ENCODE peak calls at places on chromosomes 6 and 20, in ten cellular contexts. One of them, this sample, is unnamed.

GRCh38 chr20:19785173-19785799 is 27.2 kb downstream of the RIN2 start:
- DNase-seq in omental fat pad: no peak
- DNase-seq in GM23338: no peak
- DNase-seq in fibroblast of lung: peak
- DNase-seq in left ventricle myocardium inferior: no peak
- DNase-seq in GM13977: no peak
- DNase-seq in heart left ventricle: no peak
- DNase-seq in stomach: no peak
- DNase-seq in ovary: no peak
- DNase-seq in GM12865: no peak
- DNase-seq in this sample: no peak

GRCh38 chr6:160455484-160456213 is 107.5 kb downstream of the SLC22A3 start:
- DNase-seq in omental fat pad: peak
- DNase-seq in GM23338: peak
- DNase-seq in fibroblast of lung: peak
- DNase-seq in left ventricle myocardium inferior: peak
- DNase-seq in GM13977: peak
- DNase-seq in heart left ventricle: peak
- DNase-seq in stomach: peak
- DNase-seq in ovary: peak
- DNase-seq in GM12865: peak
- DNase-seq in this sample: peak

GRCh38 chr6:80094017-80094416 is 12.5 kb upstream of the BCKDHB start:
- DNase-seq in omental fat pad: no peak
- DNase-seq in GM23338: peak
- DNase-seq in fibroblast of lung: peak
- DNase-seq in left ventricle myocardium inferior: no peak
- DNase-seq in GM13977: no peak
- DNase-seq in heart left ventricle: no peak
- DNase-seq in stomach: no peak
- DNase-seq in ovary: no peak
- DNase-seq in GM12865: peak
- DNase-seq in this sample: peak

GRCh38 chr6:70860920-70861319 is 95.9 kb downstream of the B3GAT2 start:
- DNase-seq in omental fat pad: no peak
- DNase-seq in GM23338: no peak
- DNase-seq in fibroblast of lung: no peak
- DNase-seq in left ventricle myocardium inferior: no peak
- DNase-seq in GM13977: no peak
- DNase-seq in heart left ventricle: no peak
- DNase-seq in stomach: no peak
- DNase-seq in ovary: no peak
- DNase-seq in GM12865: no peak
- DNase-seq in this sample: no peak

GRCh38 chr6:133392641-133393040 is 151.5 kb downstream of the EYA4 start:
- DNase-seq in omental fat pad: no peak
- DNase-seq in GM23338: no peak
- DNase-seq in fibroblast of lung: no peak
- DNase-seq in left ventricle myocardium inferior: no peak
- DNase-seq in GM13977: no peak
- DNase-seq in heart left ventricle: no peak
- DNase-seq in stomach: no peak
- DNase-seq in ovary: no peak
- DNase-seq in GM12865: no peak
- DNase-seq in this sample: no peak

GRCh38 chr6:51930602-51931001 is 156.8 kb downstream of the PKHD1 start:
- DNase-seq in omental fat pad: no peak
- DNase-seq in GM23338: no peak
- DNase-seq in fibroblast of lung: no peak
- DNase-seq in left ventricle myocardium inferior: no peak
- DNase-seq in GM13977: no peak
- DNase-seq in heart left ventricle: no peak
- DNase-seq in stomach: no peak
- DNase-seq in ovary: no peak
- DNase-seq in GM12865: no peak
- DNase-seq in this sample: no peak

GRCh38 chr20:50645253-50646068 is 45.9 kb downstream of the RIPOR3 start:
- DNase-seq in omental fat pad: peak
- DNase-seq in GM23338: peak
- DNase-seq in fibroblast of lung: peak
- DNase-seq in left ventricle myocardium inferior: peak
- DNase-seq in GM13977: no peak
- DNase-seq in heart left ventricle: peak
- DNase-seq in stomach: peak
- DNase-seq in ovary: peak
- DNase-seq in GM12865: no peak
- DNase-seq in this sample: no peak

GRCh38 chr6:112879920-112880413 is 532.8 kb downstream of the RFPL4B start:
- DNase-seq in omental fat pad: no peak
- DNase-seq in GM23338: peak
- DNase-seq in fibroblast of lung: no peak
- DNase-seq in left ventricle myocardium inferior: peak
- DNase-seq in GM13977: no peak
- DNase-seq in heart left ventricle: no peak
- DNase-seq in stomach: peak
- DNase-seq in ovary: no peak
- DNase-seq in GM12865: peak
- DNase-seq in this sample: no peak

GRCh38 chr20:1185781-1186334 is 1.1 kb upstream of the TMEM74B start:
- DNase-seq in omental fat pad: no peak
- DNase-seq in GM23338: peak
- DNase-seq in fibroblast of lung: peak
- DNase-seq in left ventricle myocardium inferior: peak
- DNase-seq in GM13977: peak
- DNase-seq in heart left ventricle: peak
- DNase-seq in stomach: peak
- DNase-seq in ovary: no peak
- DNase-seq in GM12865: peak
- DNase-seq in this sample: peak

GRCh38 chr6:40954446-40955180 is 84.4 kb downstream of the UNC5CL start:
- DNase-seq in omental fat pad: no peak
- DNase-seq in GM23338: no peak
- DNase-seq in fibroblast of lung: no peak
- DNase-seq in left ventricle myocardium inferior: no peak
- DNase-seq in GM13977: no peak
- DNase-seq in heart left ventricle: no peak
- DNase-seq in stomach: no peak
- DNase-seq in ovary: no peak
- DNase-seq in GM12865: no peak
- DNase-seq in this sample: no peak

GRCh38 chr6:135115411-135116293 is 61.0 kb upstream of the HBS1L start:
- DNase-seq in omental fat pad: no peak
- DNase-seq in GM23338: no peak
- DNase-seq in fibroblast of lung: peak
- DNase-seq in left ventricle myocardium inferior: no peak
- DNase-seq in GM13977: no peak
- DNase-seq in heart left ventricle: no peak
- DNase-seq in stomach: no peak
- DNase-seq in ovary: no peak
- DNase-seq in GM12865: peak
- DNase-seq in this sample: no peak

GRCh38 chr20:7375905-7376304 is 564.4 kb downstream of the HAO1 start:
- DNase-seq in omental fat pad: no peak
- DNase-seq in GM23338: peak
- DNase-seq in fibroblast of lung: peak
- DNase-seq in left ventricle myocardium inferior: no peak
- DNase-seq in GM13977: no peak
- DNase-seq in heart left ventricle: no peak
- DNase-seq in stomach: no peak
- DNase-seq in ovary: no peak
- DNase-seq in GM12865: peak
- DNase-seq in this sample: peak

GRCh38 chr6:135819665-135820064 is 31.8 kb upstream of the PDE7B start:
- DNase-seq in omental fat pad: no peak
- DNase-seq in GM23338: no peak
- DNase-seq in fibroblast of lung: no peak
- DNase-seq in left ventricle myocardium inferior: no peak
- DNase-seq in GM13977: no peak
- DNase-seq in heart left ventricle: no peak
- DNase-seq in stomach: no peak
- DNase-seq in ovary: no peak
- DNase-seq in GM12865: no peak
- DNase-seq in this sample: no peak

GRCh38 chr6:108105584-108105983 is 31.0 kb upstream of the OSTM1 start:
- DNase-seq in omental fat pad: no peak
- DNase-seq in GM23338: no peak
- DNase-seq in fibroblast of lung: no peak
- DNase-seq in left ventricle myocardium inferior: no peak
- DNase-seq in GM13977: no peak
- DNase-seq in heart left ventricle: no peak
- DNase-seq in stomach: no peak
- DNase-seq in ovary: no peak
- DNase-seq in GM12865: no peak
- DNase-seq in this sample: no peak

GRCh38 chr6:4135665-4136353 is 434 bp upstream of the ECI2 start:
- DNase-seq in omental fat pad: peak
- DNase-seq in GM23338: peak
- DNase-seq in fibroblast of lung: peak
- DNase-seq in left ventricle myocardium inferior: peak
- DNase-seq in GM13977: peak
- DNase-seq in heart left ventricle: peak
- DNase-seq in stomach: peak
- DNase-seq in ovary: peak
- DNase-seq in GM12865: peak
- DNase-seq in this sample: peak
- TF ChIP-seq CTCF in omental fat pad: no peak
- TF ChIP-seq CTCF in GM23338: peak
- TF ChIP-seq CTCF in fibroblast of lung: no peak
- TF ChIP-seq CTCF in left ventricle myocardium inferior: peak
- TF ChIP-seq CTCF in GM13977: no peak
- TF ChIP-seq CTCF in heart left ventricle: no peak
- TF ChIP-seq CTCF in stomach: no peak
- TF ChIP-seq CTCF in ovary: no peak
- TF ChIP-seq CTCF in GM12865: no peak
- TF ChIP-seq CTCF in this sample: no peak

GRCh38 chr6:33983721-33984465 is 162.0 kb downstream of the GRM4 start:
- DNase-seq in omental fat pad: no peak
- DNase-seq in GM23338: no peak
- DNase-seq in fibroblast of lung: no peak
- DNase-seq in left ventricle myocardium inferior: no peak
- DNase-seq in GM13977: no peak
- DNase-seq in heart left ventricle: no peak
- DNase-seq in stomach: peak
- DNase-seq in ovary: no peak
- DNase-seq in GM12865: no peak
- DNase-seq in this sample: no peak

GRCh38 chr6:33985333-33985751 is 160.5 kb downstream of the GRM4 start:
- DNase-seq in omental fat pad: no peak
- DNase-seq in GM23338: no peak
- DNase-seq in fibroblast of lung: no peak
- DNase-seq in left ventricle myocardium inferior: no peak
- DNase-seq in GM13977: no peak
- DNase-seq in heart left ventricle: no peak
- DNase-seq in stomach: peak
- DNase-seq in ovary: no peak
- DNase-seq in GM12865: no peak
- DNase-seq in this sample: no peak

GRCh38 chr6:33984466-33985332 is 161.2 kb downstream of the GRM4 start:
- DNase-seq in omental fat pad: no peak
- DNase-seq in GM23338: no peak
- DNase-seq in fibroblast of lung: no peak
- DNase-seq in left ventricle myocardium inferior: no peak
- DNase-seq in GM13977: no peak
- DNase-seq in heart left ventricle: no peak
- DNase-seq in stomach: peak
- DNase-seq in ovary: no peak
- DNase-seq in GM12865: no peak
- DNase-seq in this sample: no peak

GRCh38 chr6:33987531-33988021 is 158.3 kb downstream of the GRM4 start:
- DNase-seq in omental fat pad: no peak
- DNase-seq in GM23338: no peak
- DNase-seq in fibroblast of lung: no peak
- DNase-seq in left ventricle myocardium inferior: no peak
- DNase-seq in GM13977: no peak
- DNase-seq in heart left ventricle: no peak
- DNase-seq in stomach: peak
- DNase-seq in ovary: no peak
- DNase-seq in GM12865: no peak
- DNase-seq in this sample: no peak

GRCh38 chr6:33985947-33986346 is 159.9 kb downstream of the GRM4 start:
- DNase-seq in omental fat pad: no peak
- DNase-seq in GM23338: no peak
- DNase-seq in fibroblast of lung: no peak
- DNase-seq in left ventricle myocardium inferior: no peak
- DNase-seq in GM13977: no peak
- DNase-seq in heart left ventricle: no peak
- DNase-seq in stomach: no peak
- DNase-seq in ovary: no peak
- DNase-seq in GM12865: no peak
- DNase-seq in this sample: no peak
- TF ChIP-seq CTCF in omental fat pad: no peak
- TF ChIP-seq CTCF in GM23338: no peak
- TF ChIP-seq CTCF in fibroblast of lung: no peak
- TF ChIP-seq CTCF in left ventricle myocardium inferior: no peak
- TF ChIP-seq CTCF in GM13977: no peak
- TF ChIP-seq CTCF in heart left ventricle: no peak
- TF ChIP-seq CTCF in stomach: no peak
- TF ChIP-seq CTCF in ovary: no peak
- TF ChIP-seq CTCF in GM12865: no peak
- TF ChIP-seq CTCF in this sample: no peak

DNA sequence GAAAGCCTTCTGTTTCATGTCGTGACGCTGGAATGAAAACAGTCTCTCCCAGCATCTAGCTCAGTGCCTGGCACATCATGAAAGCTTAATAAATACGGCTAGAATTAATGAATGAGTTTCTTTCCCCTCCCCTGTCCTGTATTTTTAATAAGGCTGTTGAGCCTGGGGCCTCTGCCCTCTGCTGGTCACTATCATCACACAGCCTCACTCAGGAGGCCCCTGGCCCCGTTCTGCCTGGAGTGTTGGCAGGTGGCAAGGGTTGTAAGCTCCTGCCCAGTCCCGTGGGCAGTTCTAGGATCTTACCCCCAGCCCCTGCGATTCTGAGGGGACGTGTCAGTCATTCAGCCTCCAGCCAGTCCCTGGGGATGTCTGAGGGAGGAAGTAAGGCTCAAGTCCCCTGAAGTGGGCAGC is 41.4 kb downstream of the PHACTR3 start:
- DNase-seq in omental fat pad: no peak
- DNase-seq in GM23338: no peak
- DNase-seq in fibroblast of lung: no peak
- DNase-seq in left ventricle myocardium inferior: no peak
- DNase-seq in GM13977: no peak
- DNase-seq in heart left ventricle: no peak
- DNase-seq in stomach: no peak
- DNase-seq in ovary: no peak
- DNase-seq in GM12865: no peak
- DNase-seq in this sample: no peak
- TF ChIP-seq CTCF in omental fat pad: no peak
- TF ChIP-seq CTCF in GM23338: peak
- TF ChIP-seq CTCF in fibroblast of lung: no peak
- TF ChIP-seq CTCF in left ventricle myocardium inferior: peak
- TF ChIP-seq CTCF in GM13977: peak
- TF ChIP-seq CTCF in heart left ventricle: peak
- TF ChIP-seq CTCF in stomach: no peak
- TF ChIP-seq CTCF in ovary: no peak
- TF ChIP-seq CTCF in GM12865: no peak
- TF ChIP-seq CTCF in this sample: no peak

DNA sequence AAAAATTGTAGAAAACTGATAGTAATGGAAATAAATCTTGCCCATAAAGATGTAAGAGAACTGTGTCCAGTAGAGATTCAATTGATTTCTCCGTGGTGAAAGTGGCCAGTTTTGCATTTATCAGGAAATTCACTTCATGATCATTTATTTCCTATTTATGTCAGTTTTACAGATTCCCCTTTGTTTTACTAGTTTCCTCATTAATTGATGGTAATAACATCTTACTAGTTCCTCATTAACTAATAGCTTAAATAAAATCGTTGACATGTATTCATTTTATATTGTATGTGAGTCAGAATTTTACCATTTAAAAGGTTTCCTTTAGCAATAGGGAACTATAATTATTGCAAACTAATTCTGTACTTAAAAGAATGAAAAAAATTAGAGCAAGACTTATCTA is 99.8 kb upstream of the ADGRF1 start:
- DNase-seq in omental fat pad: no peak
- DNase-seq in GM23338: no peak
- DNase-seq in fibroblast of lung: no peak
- DNase-seq in left ventricle myocardium inferior: no peak
- DNase-seq in GM13977: no peak
- DNase-seq in heart left ventricle: no peak
- DNase-seq in stomach: no peak
- DNase-seq in ovary: no peak
- DNase-seq in GM12865: no peak
- DNase-seq in this sample: no peak
- TF ChIP-seq CTCF in omental fat pad: no peak
- TF ChIP-seq CTCF in GM23338: no peak
- TF ChIP-seq CTCF in fibroblast of lung: no peak
- TF ChIP-seq CTCF in left ventricle myocardium inferior: no peak
- TF ChIP-seq CTCF in GM13977: no peak
- TF ChIP-seq CTCF in heart left ventricle: no peak
- TF ChIP-seq CTCF in stomach: no peak
- TF ChIP-seq CTCF in ovary: no peak
- TF ChIP-seq CTCF in GM12865: no peak
- TF ChIP-seq CTCF in this sample: no peak

This sample was measured in GM10248.